ENCODE peak calls at places on chromosomes 11 and 22, in eight cellular contexts. One of them, this sample, is unnamed.

GRCh38 chr11:100684101-100685065 is 2.7 kb upstream of the ARHGAP42 start:
- DNase-seq in uterus: no peak
- DNase-seq in thyroid gland: no peak
- DNase-seq in effector memory CD4-positive, alpha-beta T cell: no peak
- DNase-seq in right lobe of liver: no peak
- DNase-seq in neural progenitor cell: no peak
- DNase-seq in mucosa of descending colon: no peak
- DNase-seq in lung: no peak
- DNase-seq in this sample: no peak

GRCh38 chr11:16587670-16588069 is 150.8 kb upstream of the C11orf58 start:
- DNase-seq in neural progenitor cell: no peak
- DNase-seq in thyroid gland: peak; percentile 36
- DNase-seq in uterus: no peak
- DNase-seq in lung: no peak
- DNase-seq in effector memory CD4-positive, alpha-beta T cell: no peak
- DNase-seq in mucosa of descending colon: no peak
- DNase-seq in right lobe of liver: no peak
- DNase-seq in this sample: no peak

GRCh38 chr11:128891410-128891861 is 280 bp downstream of the KCNJ5 start:
- DNase-seq in thyroid gland: no peak
- DNase-seq in uterus: no peak
- DNase-seq in mucosa of descending colon: no peak
- DNase-seq in neural progenitor cell: no peak
- DNase-seq in right lobe of liver: no peak
- DNase-seq in effector memory CD4-positive, alpha-beta T cell: no peak
- DNase-seq in lung: no peak
- DNase-seq in this sample: no peak

GRCh38 chr11:47399860-47400812 is 8.3 kb upstream of the SLC39A13 start:
- DNase-seq in effector memory CD4-positive, alpha-beta T cell: peak; percentile 24
- DNase-seq in right lobe of liver: no peak
- DNase-seq in uterus: peak; percentile 59
- DNase-seq in mucosa of descending colon: peak; percentile 64
- DNase-seq in thyroid gland: peak; percentile 39
- DNase-seq in neural progenitor cell: peak; percentile 53
- DNase-seq in lung: no peak
- DNase-seq in this sample: no peak

GRCh38 chr11:94020777-94021615 is at the start of gene HEPHL1:
- DNase-seq in lung: no peak
- DNase-seq in effector memory CD4-positive, alpha-beta T cell: no peak
- DNase-seq in uterus: no peak
- DNase-seq in thyroid gland: peak; percentile 6
- DNase-seq in right lobe of liver: no peak
- DNase-seq in mucosa of descending colon: no peak
- DNase-seq in neural progenitor cell: no peak
- DNase-seq in this sample: no peak

GRCh38 chr22:49143812-49144211 is 683.9 kb downstream of the BRD1 start:
- DNase-seq in mucosa of descending colon: no peak
- DNase-seq in neural progenitor cell: no peak
- DNase-seq in uterus: no peak
- DNase-seq in thyroid gland: no peak
- DNase-seq in right lobe of liver: no peak
- DNase-seq in lung: no peak
- DNase-seq in effector memory CD4-positive, alpha-beta T cell: no peak
- DNase-seq in this sample: no peak

GRCh38 chr11:134098566-134099184 is 29.8 kb downstream of the JAM3 start:
- DNase-seq in effector memory CD4-positive, alpha-beta T cell: no peak
- DNase-seq in lung: no peak
- DNase-seq in thyroid gland: no peak
- DNase-seq in mucosa of descending colon: no peak
- DNase-seq in uterus: no peak
- DNase-seq in right lobe of liver: no peak
- DNase-seq in neural progenitor cell: no peak
- DNase-seq in this sample: no peak

GRCh38 chr11:93718057-93718563 is 23.2 kb downstream of the TAF1D start:
- DNase-seq in thyroid gland: no peak
- DNase-seq in lung: no peak
- DNase-seq in right lobe of liver: no peak
- DNase-seq in effector memory CD4-positive, alpha-beta T cell: no peak
- DNase-seq in neural progenitor cell: no peak
- DNase-seq in mucosa of descending colon: no peak
- DNase-seq in uterus: no peak
- DNase-seq in this sample: no peak

GRCh38 chr11:71556018-71556417 is 7.8 kb downstream of the KRTAP5-9 start:
- DNase-seq in mucosa of descending colon: no peak
- DNase-seq in neural progenitor cell: no peak
- DNase-seq in lung: no peak
- DNase-seq in effector memory CD4-positive, alpha-beta T cell: no peak
- DNase-seq in uterus: no peak
- DNase-seq in right lobe of liver: no peak
- DNase-seq in thyroid gland: no peak
- DNase-seq in this sample: no peak

GRCh38 chr11:2357246-2357645 is 19.9 kb upstream of the CD81 start:
- DNase-seq in neural progenitor cell: no peak
- DNase-seq in effector memory CD4-positive, alpha-beta T cell: no peak
- DNase-seq in mucosa of descending colon: no peak
- DNase-seq in lung: no peak
- DNase-seq in uterus: no peak
- DNase-seq in right lobe of liver: no peak
- DNase-seq in thyroid gland: no peak
- DNase-seq in this sample: no peak

GRCh38 chr11:128470081-128470480 is 117.3 kb downstream of the ETS1 start:
- DNase-seq in neural progenitor cell: no peak
- DNase-seq in uterus: no peak
- DNase-seq in lung: no peak
- DNase-seq in thyroid gland: no peak
- DNase-seq in effector memory CD4-positive, alpha-beta T cell: peak; percentile 58
- DNase-seq in mucosa of descending colon: no peak
- DNase-seq in right lobe of liver: no peak
- DNase-seq in this sample: no peak

GRCh38 chr22:17083811-17084540 is 824 bp upstream of the IL17RA start:
- DNase-seq in lung: no peak
- DNase-seq in thyroid gland: no peak
- DNase-seq in right lobe of liver: peak; percentile 56
- DNase-seq in uterus: no peak
- DNase-seq in effector memory CD4-positive, alpha-beta T cell: no peak
- DNase-seq in mucosa of descending colon: peak; percentile 50
- DNase-seq in neural progenitor cell: no peak
- DNase-seq in this sample: no peak

GRCh38 chr11:111935331-111936044 is 1.7 kb upstream of the DIXDC1 start:
- DNase-seq in effector memory CD4-positive, alpha-beta T cell: no peak
- DNase-seq in lung: no peak
- DNase-seq in neural progenitor cell: no peak
- DNase-seq in right lobe of liver: peak; percentile 75
- DNase-seq in uterus: no peak
- DNase-seq in thyroid gland: no peak
- DNase-seq in mucosa of descending colon: no peak
- DNase-seq in this sample: no peak

GRCh38 chr22:37897805-37898204 is 8.3 kb upstream of the MICALL1 start:
- DNase-seq in lung: no peak
- DNase-seq in mucosa of descending colon: no peak
- DNase-seq in neural progenitor cell: no peak
- DNase-seq in uterus: no peak
- DNase-seq in thyroid gland: no peak
- DNase-seq in right lobe of liver: no peak
- DNase-seq in effector memory CD4-positive, alpha-beta T cell: no peak
- DNase-seq in this sample: no peak

GRCh38 chr22:17569971-17570511 is 6.7 kb downstream of the SLC25A18 start:
- DNase-seq in mucosa of descending colon: no peak
- DNase-seq in right lobe of liver: peak; percentile 68
- DNase-seq in neural progenitor cell: no peak
- DNase-seq in effector memory CD4-positive, alpha-beta T cell: no peak
- DNase-seq in uterus: peak; percentile 32
- DNase-seq in lung: no peak
- DNase-seq in thyroid gland: no peak
- DNase-seq in this sample: no peak

GRCh38 chr11:94871491-94872185 is 101.7 kb downstream of the CWC15 start:
- DNase-seq in uterus: no peak
- DNase-seq in right lobe of liver: no peak
- DNase-seq in mucosa of descending colon: no peak
- DNase-seq in effector memory CD4-positive, alpha-beta T cell: no peak
- DNase-seq in thyroid gland: no peak
- DNase-seq in neural progenitor cell: no peak
- DNase-seq in lung: no peak
- DNase-seq in this sample: no peak

GRCh38 chr11:32435511-32435946 is at the start of gene WT1:
- DNase-seq in uterus: peak; percentile 90
- DNase-seq in mucosa of descending colon: no peak
- DNase-seq in right lobe of liver: no peak
- DNase-seq in thyroid gland: no peak
- DNase-seq in effector memory CD4-positive, alpha-beta T cell: no peak
- DNase-seq in lung: no peak
- DNase-seq in neural progenitor cell: peak; percentile 87
- DNase-seq in this sample: no peak

GRCh38 chr11:118621071-118621815 is 13.8 kb downstream of the PHLDB1 start:
- DNase-seq in right lobe of liver: no peak
- DNase-seq in neural progenitor cell: peak; percentile 89
- DNase-seq in thyroid gland: peak; percentile 90
- DNase-seq in effector memory CD4-positive, alpha-beta T cell: no peak
- DNase-seq in uterus: peak; percentile 91
- DNase-seq in lung: peak; percentile 89
- DNase-seq in mucosa of descending colon: peak; percentile 91
- DNase-seq in this sample: peak; percentile 95

GRCh38 chr22:43110444-43110926 is at the start of gene BIK:
- DNase-seq in thyroid gland: peak; percentile 67
- DNase-seq in neural progenitor cell: peak; percentile 85
- DNase-seq in effector memory CD4-positive, alpha-beta T cell: peak; percentile 27
- DNase-seq in lung: peak; percentile 41
- DNase-seq in mucosa of descending colon: peak; percentile 78
- DNase-seq in right lobe of liver: peak; percentile 61
- DNase-seq in uterus: peak; percentile 27
- DNase-seq in this sample: peak; percentile 72

GRCh38 chr11:69113646-69114340 is 41.9 kb upstream of the SMIM38 start:
- DNase-seq in neural progenitor cell: no peak
- DNase-seq in thyroid gland: no peak
- DNase-seq in uterus: no peak
- DNase-seq in effector memory CD4-positive, alpha-beta T cell: no peak
- DNase-seq in lung: no peak
- DNase-seq in right lobe of liver: no peak
- DNase-seq in mucosa of descending colon: peak; percentile 14
- DNase-seq in this sample: no peak
- H3K36me3 ChIP-seq in neural progenitor cell: no peaks in the 10 kb centered on the region
- H3K36me3 ChIP-seq in thyroid gland: no peaks in the 10 kb centered on the region
- H3K36me3 ChIP-seq in uterus: no peaks in the 10 kb centered on the region
- H3K36me3 ChIP-seq in effector memory CD4-positive, alpha-beta T cell: no peaks in the 10 kb centered on the region
- H3K36me3 ChIP-seq in lung: no peaks in the 10 kb centered on the region
- H3K36me3 ChIP-seq in right lobe of liver: no peaks in the 10 kb centered on the region
- H3K36me3 ChIP-seq in mucosa of descending colon: no peaks in the 10 kb centered on the region
- H3K36me3 ChIP-seq in this sample: no peaks in the 10 kb centered on the region

GRCh38 chr22:39688186-39688768 is 117.7 kb downstream of the CACNA1I start:
- DNase-seq in thyroid gland: peak; percentile 74
- DNase-seq in uterus: no peak
- DNase-seq in neural progenitor cell: no peak
- DNase-seq in effector memory CD4-positive, alpha-beta T cell: no peak
- DNase-seq in mucosa of descending colon: no peak
- DNase-seq in lung: no peak
- DNase-seq in right lobe of liver: no peak
- DNase-seq in this sample: no peak

GRCh38 chr22:39684702-39685281 is 114.2 kb downstream of the CACNA1I start:
- DNase-seq in mucosa of descending colon: no peak
- DNase-seq in thyroid gland: no peak
- DNase-seq in lung: no peak
- DNase-seq in right lobe of liver: no peak
- DNase-seq in uterus: no peak
- DNase-seq in effector memory CD4-positive, alpha-beta T cell: no peak
- DNase-seq in neural progenitor cell: no peak
- DNase-seq in this sample: no peak

GRCh38 chr22:39686776-39687525 is 116.4 kb downstream of the CACNA1I start:
- DNase-seq in neural progenitor cell: no peak
- DNase-seq in thyroid gland: no peak
- DNase-seq in mucosa of descending colon: no peak
- DNase-seq in effector memory CD4-positive, alpha-beta T cell: no peak
- DNase-seq in lung: no peak
- DNase-seq in uterus: no peak
- DNase-seq in right lobe of liver: no peak
- DNase-seq in this sample: no peak

GRCh38 chr22:39685336-39686177 is 115.0 kb downstream of the CACNA1I start:
- DNase-seq in effector memory CD4-positive, alpha-beta T cell: no peak
- DNase-seq in thyroid gland: no peak
- DNase-seq in mucosa of descending colon: no peak
- DNase-seq in neural progenitor cell: no peak
- DNase-seq in lung: no peak
- DNase-seq in right lobe of liver: no peak
- DNase-seq in uterus: no peak
- DNase-seq in this sample: no peak

DNA sequence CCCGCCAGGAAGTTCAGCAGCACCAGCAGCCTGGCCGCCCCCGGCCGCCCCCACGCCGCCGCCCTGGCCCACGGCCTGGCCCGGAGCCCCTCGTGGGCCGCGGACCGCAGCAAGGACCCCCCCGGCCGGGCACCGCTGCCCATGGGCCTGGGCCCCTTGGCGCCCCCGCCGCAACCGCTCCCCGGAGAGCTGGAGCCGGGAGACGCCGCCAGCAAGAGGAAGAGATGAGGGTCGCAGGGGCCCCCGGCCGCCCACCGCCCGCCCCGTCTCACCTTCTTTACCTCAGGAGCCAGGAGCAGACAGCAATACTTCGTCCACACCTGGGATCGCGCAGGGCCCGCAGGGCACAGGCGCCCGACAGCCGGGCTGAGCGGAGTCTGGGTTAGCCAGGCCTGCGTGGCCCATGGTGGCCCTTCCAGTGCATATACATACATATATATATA is 115.6 kb downstream of the CACNA1I start:
- DNase-seq in effector memory CD4-positive, alpha-beta T cell: no peak
- DNase-seq in mucosa of descending colon: no peak
- DNase-seq in lung: no peak
- DNase-seq in right lobe of liver: no peak
- DNase-seq in thyroid gland: no peak
- DNase-seq in neural progenitor cell: no peak
- DNase-seq in uterus: no peak
- DNase-seq in this sample: no peak
- H3K9me3 ChIP-seq in effector memory CD4-positive, alpha-beta T cell: no peaks in the 10 kb centered on the region
- H3K9me3 ChIP-seq in mucosa of descending colon: no peaks in the 10 kb centered on the region
- H3K9me3 ChIP-seq in lung: peaks cover 4% of the 10 kb centered on the region
- H3K9me3 ChIP-seq in right lobe of liver: no peaks in the 10 kb centered on the region
- H3K9me3 ChIP-seq in thyroid gland: no peaks in the 10 kb centered on the region
- H3K9me3 ChIP-seq in neural progenitor cell: no peaks in the 10 kb centered on the region
- H3K9me3 ChIP-seq in uterus: no peaks in the 10 kb centered on the region
- H3K9me3 ChIP-seq in this sample: no peaks in the 10 kb centered on the region

GRCh38 chr22:31625257-31625640 is 36.8 kb downstream of the PISD start:
- DNase-seq in right lobe of liver: no peak
- DNase-seq in mucosa of descending colon: no peak
- DNase-seq in thyroid gland: no peak
- DNase-seq in effector memory CD4-positive, alpha-beta T cell: no peak
- DNase-seq in neural progenitor cell: no peak
- DNase-seq in lung: no peak
- DNase-seq in uterus: no peak
- DNase-seq in this sample: no peak
- H3K4me1 ChIP-seq in right lobe of liver: no peaks in the 10 kb centered on the region
- H3K4me1 ChIP-seq in mucosa of descending colon: peaks cover 13% of the 10 kb centered on the region
- H3K4me1 ChIP-seq in thyroid gland: peaks cover 34% of the 10 kb centered on the region
- H3K4me1 ChIP-seq in effector memory CD4-positive, alpha-beta T cell: peaks cover 10% of the 10 kb centered on the region
- H3K4me1 ChIP-seq in neural progenitor cell: peaks cover 31% of the 10 kb centered on the region
- H3K4me1 ChIP-seq in lung: peaks cover 4% of the 10 kb centered on the region
- H3K4me1 ChIP-seq in uterus: peaks cover 7% of the 10 kb centered on the region
- H3K4me1 ChIP-seq in this sample: peaks cover 24% of the 10 kb centered on the region

DNA sequence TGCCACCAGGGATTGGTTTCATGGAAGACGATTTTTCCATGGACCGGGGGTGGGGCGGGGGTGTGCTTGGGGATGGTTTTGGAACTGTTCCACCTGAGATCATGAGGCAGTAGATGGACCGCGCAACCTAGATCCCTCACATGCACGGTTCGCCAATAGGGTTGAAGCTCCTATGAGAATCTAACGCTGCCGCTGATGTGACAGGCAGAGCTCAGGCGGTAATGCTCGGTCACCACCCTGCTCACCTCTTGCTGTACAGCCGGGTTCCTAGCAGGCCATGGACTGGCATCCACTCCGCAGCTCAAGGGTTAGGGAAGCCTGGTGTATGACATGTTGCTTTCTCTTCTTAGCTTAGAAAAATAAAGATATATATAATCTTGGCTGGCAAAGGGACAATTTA is 22.0 kb downstream of the RBX1 start:
- DNase-seq in neural progenitor cell: no peak
- DNase-seq in uterus: no peak
- DNase-seq in right lobe of liver: no peak
- DNase-seq in mucosa of descending colon: no peak
- DNase-seq in lung: no peak
- DNase-seq in effector memory CD4-positive, alpha-beta T cell: no peak
- DNase-seq in thyroid gland: no peak
- DNase-seq in this sample: no peak
- H3K36me3 ChIP-seq in neural progenitor cell: no peaks in the 10 kb centered on the region
- H3K36me3 ChIP-seq in uterus: no peaks in the 10 kb centered on the region
- H3K36me3 ChIP-seq in right lobe of liver: no peaks in the 10 kb centered on the region
- H3K36me3 ChIP-seq in mucosa of descending colon: no peaks in the 10 kb centered on the region
- H3K36me3 ChIP-seq in lung: peaks cover 22% of the 10 kb centered on the region
- H3K36me3 ChIP-seq in effector memory CD4-positive, alpha-beta T cell: peaks cover 35% of the 10 kb centered on the region
- H3K36me3 ChIP-seq in thyroid gland: peaks cover 13% of the 10 kb centered on the region
- H3K36me3 ChIP-seq in this sample: peaks cover 31% of the 10 kb centered on the region